ENCODE peak calls at places on chromosomes 16 and 17, in six cellular contexts. V, D, X, I, F and U are unnamed samples.

GRCh38 chr16:88478889-88479794 is 26.1 kb downstream of the ZFPM1 start:
- DNase-seq in V (no peak), D (peak), X (no peak), I (no peak), F (no peak), U (no peak)

GRCh38 chr16:86924537-86924936 is 346.2 kb downstream of the FOXL1 start:
- DNase-seq in V (no peak), D (no peak), X (peak), I (peak), F (peak), U (no peak)

GRCh38 chr16:28038401-28038800 is 25.1 kb downstream of the GSG1L start:
- DNase-seq in V (no peak), D (no peak), X (no peak), I (no peak), F (no peak), U (no peak)

GRCh38 chr17:73628642-73629552 is 15.3 kb downstream of the SDK2 start:
- DNase-seq in V (no peak), D (no peak), X (no peak), I (no peak), F (no peak), U (no peak)

GRCh38 chr16:4414187-4414909 is 2.0 kb downstream of the CORO7 start:
- DNase-seq in V (no peak), D (no peak), X (no peak), I (no peak), F (no peak), U (no peak)

GRCh38 chr16:47229053-47229640 is 85.4 kb upstream of the NETO2 start:
- DNase-seq in V (no peak), D (no peak), X (no peak), I (no peak), F (no peak), U (no peak)

GRCh38 chr16:1612320-1613111 is at the start of gene CRAMP1:
- DNase-seq in V (no peak), D (no peak), X (peak), I (peak), F (no peak), U (peak)

GRCh38 chr16:11200523-11201063 is 55.4 kb downstream of the SOCS1 start:
- DNase-seq in V (no peak), D (no peak), X (peak), I (no peak), F (peak), U (peak)

GRCh38 chr16:67773569-67774456 is 32.5 kb downstream of the RANBP10 start:
- DNase-seq in V (no peak), D (peak), X (no peak), I (peak), F (no peak), U (no peak)

GRCh38 chr16:89115216-89115949 is 21.7 kb downstream of the ACSF3 start:
- DNase-seq in V (no peak), D (peak), X (peak), I (peak), F (no peak), U (no peak)

GRCh38 chr17:17420035-17420434 is 56.8 kb upstream of the MED9 start:
- DNase-seq in V (no peak), D (no peak), X (no peak), I (peak), F (peak), U (no peak)

GRCh38 chr17:82217530-82218204 is 5.0 kb upstream of the CCDC57 start:
- DNase-seq in V (peak), D (peak), X (peak), I (peak), F (peak), U (no peak)

GRCh38 chr17:81553616-81554181 is 1.5 kb upstream of the FAAP100 start:
- DNase-seq in V (peak), D (no peak), X (peak), I (peak), F (peak), U (no peak)

GRCh38 chr16:88543230-88543813 is 26.9 kb upstream of the ZC3H18 start:
- DNase-seq in V (no peak), D (no peak), X (no peak), I (no peak), F (no peak), U (no peak)

GRCh38 chr17:57362797-57363556 is 106.7 kb downstream of the MSI2 start:
- DNase-seq in V (no peak), D (no peak), X (no peak), I (no peak), F (no peak), U (no peak)

GRCh38 chr17:41654134-41654907 is 29.9 kb upstream of the KRT17 start:
- DNase-seq in V (no peak), D (peak), X (no peak), I (no peak), F (no peak), U (peak)

GRCh38 chr17:36598951-36599401 is 2.4 kb upstream of the MRM1 start:
- DNase-seq in V (no peak), D (no peak), X (no peak), I (no peak), F (no peak), U (no peak)

GRCh38 chr17:50459081-50459676 is 9.5 kb downstream of the CHAD start:
- DNase-seq in V (no peak), D (no peak), X (peak), I (peak), F (peak), U (no peak)

GRCh38 chr17:36645358-36645757 is 44.0 kb downstream of the MRM1 start:
- DNase-seq in V (no peak), D (no peak), X (no peak), I (no peak), F (no peak), U (no peak)

GRCh38 chr16:56861092-56861610 is 3.9 kb upstream of the SLC12A3 start:
- DNase-seq in V (no peak), D (peak), X (no peak), I (peak), F (no peak), U (peak)

GRCh38 chr16:56861756-56862155 is 3.3 kb upstream of the SLC12A3 start:
- DNase-seq in V (no peak), D (no peak), X (no peak), I (no peak), F (no peak), U (no peak)

GRCh38 chr16:56859636-56860035 is 5.4 kb upstream of the SLC12A3 start:
- DNase-seq in V (no peak), D (no peak), X (no peak), I (no peak), F (no peak), U (no peak)

GRCh38 chr16:56858375-56858774 is 6.6 kb upstream of the SLC12A3 start:
- DNase-seq in V (no peak), D (no peak), X (no peak), I (no peak), F (no peak), U (no peak)

DNA sequence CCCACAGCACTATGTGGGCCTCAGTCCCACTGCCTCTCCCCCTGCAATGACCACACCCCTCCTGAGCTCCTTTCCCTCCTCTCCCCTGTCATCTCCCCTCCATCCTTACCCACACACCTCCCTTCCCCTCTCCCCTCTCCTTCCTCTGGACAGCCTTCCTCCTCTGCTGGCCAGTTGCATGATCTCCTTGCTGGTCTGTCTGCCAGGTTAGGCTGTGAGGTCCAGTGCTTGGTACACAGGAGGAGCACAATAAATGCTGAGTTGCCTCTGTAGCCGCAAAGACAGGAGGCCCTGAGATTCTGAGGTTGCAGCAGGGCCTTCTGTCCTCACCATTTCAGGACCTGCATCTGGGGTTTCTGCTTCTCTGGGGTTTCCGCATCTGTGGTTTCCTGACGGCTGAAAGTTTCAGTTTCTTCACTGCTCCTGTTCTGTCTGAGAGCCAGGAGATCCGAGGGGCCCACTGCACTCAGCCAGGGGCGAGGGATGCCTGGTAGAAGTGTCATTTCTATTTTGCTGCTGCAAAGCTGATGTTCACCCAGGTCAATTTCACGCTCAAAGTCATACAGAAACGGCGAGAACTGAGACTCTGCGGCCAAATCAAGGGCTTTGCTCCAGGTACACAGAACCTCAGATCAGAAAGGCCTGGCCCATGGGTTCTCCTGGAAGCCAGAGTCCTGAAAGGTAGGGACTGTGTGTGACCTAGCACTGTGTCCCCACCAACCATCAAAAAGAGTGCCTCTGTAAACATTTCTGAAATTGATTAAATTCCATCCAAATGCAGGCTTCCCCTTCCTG is 4.6 kb upstream of the SLC12A3 start:
- DNase-seq in V (no peak), D (no peak), X (no peak), I (peak), F (no peak), U (no peak)
- H3K4me3 ChIP-seq in V (no peak), D (no peak), X (no peak), I (no peak), F (no peak), U (no peak)

DNA sequence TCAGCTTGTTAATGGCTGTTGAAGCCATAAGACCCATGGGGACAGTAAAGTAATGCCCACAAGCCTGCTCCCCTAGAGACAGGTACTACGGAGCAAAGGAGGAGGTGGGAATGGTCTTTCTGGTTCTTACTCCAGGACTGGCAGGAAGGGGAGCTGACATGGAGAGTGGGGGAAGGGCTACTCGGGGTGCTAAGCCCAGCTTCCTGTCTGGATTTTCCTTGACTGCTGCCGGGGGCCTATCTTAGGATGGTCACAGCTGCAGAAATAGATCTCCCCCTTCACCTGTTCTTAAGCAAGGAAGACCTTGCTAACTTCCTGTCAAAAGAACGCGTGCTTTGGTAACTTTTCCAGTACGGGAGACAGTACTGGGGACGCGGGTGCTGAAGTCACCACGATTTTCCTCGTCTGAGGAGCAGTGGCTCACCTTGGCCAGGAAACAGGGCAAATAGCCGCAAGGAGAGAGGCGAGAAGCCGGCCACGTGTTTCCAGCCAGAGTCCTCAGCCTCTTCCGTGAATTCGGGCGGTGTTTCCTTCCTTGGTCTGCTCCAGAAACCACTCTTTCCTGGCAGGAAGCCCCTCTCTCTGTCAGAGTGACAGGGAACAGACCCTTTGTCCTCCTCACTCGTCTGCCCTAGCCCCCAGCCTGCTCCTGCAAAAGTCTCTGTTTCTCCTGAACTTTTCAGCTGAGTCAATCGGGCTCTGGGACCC is 656 bp upstream of the PRR29 start:
- DNase-seq in V (no peak), D (no peak), X (no peak), I (peak), F (no peak), U (no peak)
- H3K4me3 ChIP-seq in V (peak), D (no peak), X (peak), I (peak), F (peak), U (peak)

DNA sequence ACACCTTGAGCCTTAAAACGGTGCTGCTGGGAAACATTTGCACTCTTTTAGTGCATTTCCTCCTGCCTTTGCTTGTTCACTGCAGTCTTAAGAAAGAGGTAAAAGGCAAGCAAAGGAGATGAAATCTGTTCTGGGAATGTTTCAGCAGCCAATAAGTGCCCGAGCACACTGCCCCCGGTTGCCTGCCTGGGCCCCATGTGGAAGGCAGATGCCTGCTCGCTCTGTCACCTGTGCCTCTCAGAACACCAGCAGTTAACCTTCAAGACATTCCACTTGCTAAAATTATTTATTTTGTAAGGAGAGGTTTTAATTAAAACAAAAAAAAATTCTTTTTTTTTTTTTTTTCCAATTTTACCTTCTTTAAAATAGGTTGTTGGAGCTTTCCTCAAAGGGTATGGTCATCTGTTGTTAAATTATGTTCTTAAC is 4.4 kb downstream of the SOX9 start:
- DNase-seq in V (no peak), D (no peak), X (no peak), I (peak), F (no peak), U (peak)
- H3K4me3 ChIP-seq in V (no peak), D (no peak), X (no peak), I (no peak), F (no peak), U (no peak)

DNA sequence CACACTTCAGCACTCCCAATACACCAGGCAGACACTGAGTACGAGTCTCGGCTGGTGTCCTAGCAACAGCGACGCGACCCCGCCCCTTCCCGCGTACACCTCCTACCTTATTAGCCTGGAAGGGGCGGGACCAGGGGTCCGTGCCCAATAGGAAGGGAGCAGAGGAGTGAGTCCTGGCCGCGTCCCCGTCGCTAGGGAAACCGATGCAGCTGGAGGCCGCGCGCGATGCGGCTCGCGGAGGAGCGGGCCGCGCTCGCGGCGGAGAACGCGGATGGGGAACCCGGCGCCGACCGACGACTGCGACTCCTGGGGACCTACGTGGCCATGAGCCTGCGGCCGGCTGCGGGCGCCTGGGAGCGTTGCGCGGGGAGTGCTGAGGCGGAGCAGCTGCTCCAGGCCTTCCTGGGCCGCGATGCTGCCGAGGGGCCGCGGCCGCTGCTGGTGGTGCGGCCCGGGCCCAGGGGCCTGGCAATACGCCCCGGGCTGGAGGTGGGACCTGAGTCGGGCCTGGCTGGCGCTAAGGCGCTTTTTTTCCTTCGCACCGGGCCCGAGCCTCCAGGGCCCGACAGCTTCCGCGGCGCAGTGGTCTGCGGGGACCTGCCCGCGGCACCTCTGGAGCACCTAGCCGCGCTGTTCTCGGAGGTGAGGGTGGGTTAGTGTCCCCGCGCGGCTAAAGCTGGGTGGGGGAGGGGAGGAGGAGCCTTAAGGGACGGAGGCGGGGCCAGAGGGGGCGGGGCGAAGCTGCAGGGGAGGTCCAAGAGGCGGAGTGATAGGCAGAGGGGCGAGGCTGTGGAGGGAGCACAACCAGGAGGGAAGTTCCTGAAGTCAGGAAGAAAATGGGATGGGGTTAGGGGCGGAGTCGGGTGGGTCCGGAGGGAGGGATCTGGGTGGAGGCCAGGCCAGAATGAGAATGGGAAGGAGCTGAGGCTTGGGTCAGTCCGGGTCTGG is at the start of gene DNAH9:
- DNase-seq in V (no peak), D (peak), X (peak), I (peak), F (peak), U (peak)
- H3K4me3 ChIP-seq in V (peak), D (peak), X (no peak), I (peak), F (no peak), U (peak)

GRCh38 chr17:67247416-67247900 is 2.5 kb upstream of the HELZ start:
- DNase-seq in V (no peak), D (no peak), X (no peak), I (no peak), F (no peak), U (no peak)
- H3K4me3 ChIP-seq in V (no peak), D (no peak), X (no peak), I (no peak), F (no peak), U (peak)

GRCh38 chr16:85824161-85825135 is 25.0 kb downstream of the COX4I1 start:
- DNase-seq in V (no peak), D (no peak), X (no peak), I (no peak), F (no peak), U (no peak)

GRCh38 chr16:85828166-85828565 is 28.7 kb downstream of the COX4I1 start:
- DNase-seq in V (no peak), D (no peak), X (no peak), I (no peak), F (no peak), U (no peak)

GRCh38 chr16:85826686-85827247 is 27.3 kb downstream of the COX4I1 start:
- DNase-seq in V (no peak), D (no peak), X (no peak), I (no peak), F (no peak), U (no peak)

GRCh38 chr16:85823328-85823920 is 23.9 kb downstream of the COX4I1 start:
- DNase-seq in V (no peak), D (no peak), X (no peak), I (no peak), F (no peak), U (no peak)

DNA sequence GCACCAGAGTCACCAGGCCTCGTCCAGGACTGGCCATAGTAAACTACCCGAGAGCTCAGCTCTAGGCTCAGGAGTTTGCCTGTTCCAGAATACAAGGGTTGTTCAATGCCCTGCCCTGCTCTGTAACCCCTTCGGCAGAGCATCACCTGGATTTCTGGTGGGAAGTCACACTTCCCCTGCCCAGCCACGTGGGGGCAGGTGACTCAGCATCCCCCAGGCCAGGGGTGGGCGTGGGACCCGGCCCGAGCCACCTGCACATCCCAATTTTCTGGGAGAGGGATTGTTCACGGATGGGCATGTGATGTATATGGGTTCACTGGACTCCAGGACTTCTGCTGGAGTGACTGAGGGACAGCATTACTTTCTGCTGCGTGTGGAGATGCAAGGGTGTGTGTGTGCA is 25.8 kb downstream of the COX4I1 start:
- DNase-seq in V (no peak), D (no peak), X (no peak), I (no peak), F (no peak), U (peak)
- H3K4me3 ChIP-seq in V (no peak), D (no peak), X (no peak), I (no peak), F (no peak), U (no peak)

GRCh38 chr17:39197380-39198185 is at the start of gene CACNB1:
- DNase-seq in V (no peak), D (peak), X (peak), I (peak), F (peak), U (peak)

GRCh38 chr17:39196820-39197331 is 593 bp downstream of the CACNB1 start:
- DNase-seq in V (no peak), D (peak), X (no peak), I (no peak), F (peak), U (peak)

GRCh38 chr17:39196191-39196819 is 1.2 kb downstream of the CACNB1 start:
- DNase-seq in V (no peak), D (no peak), X (no peak), I (no peak), F (peak), U (no peak)

GRCh38 chr17:39199673-39199985 is 454 bp upstream of the RPL19 start:
- DNase-seq in V (no peak), D (no peak), X (no peak), I (no peak), F (no peak), U (no peak)

DNA sequence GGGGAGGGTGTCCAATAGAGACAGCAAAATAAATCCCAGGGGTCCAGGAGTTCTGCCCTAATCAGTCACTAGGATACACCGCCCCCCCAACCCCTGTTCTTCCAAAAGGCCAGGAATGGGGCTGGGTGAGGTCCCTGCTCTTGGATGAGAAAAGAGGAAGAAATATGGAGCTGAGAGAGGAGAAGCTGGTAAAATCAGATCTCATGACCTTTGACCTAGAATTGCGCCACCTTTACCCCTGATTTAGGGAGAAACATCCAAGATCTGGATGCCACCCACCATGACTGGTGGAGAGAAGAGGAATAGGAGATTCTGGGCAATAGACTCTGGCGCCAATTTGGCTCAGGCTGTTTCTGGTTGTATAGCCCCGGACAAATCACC is 707 bp upstream of the CACNB1 start:
- DNase-seq in V (no peak), D (no peak), X (no peak), I (no peak), F (no peak), U (no peak)
- H3K4me3 ChIP-seq in V (no peak), D (no peak), X (no peak), I (no peak), F (peak), U (no peak)